ENCODE peak calls at places on chromosome 21, in seven cellular contexts. Q is skeletal muscle cell, W is mucosa of descending colon, R is hepatocyte, P is OCI-LY7, V is GM23248, O is choroid plexus epithelial cell. Z is an unnamed sample.

GRCh38 chr21:18603246-18603645 is 199.7 kb upstream of the TMPRSS15 start:
- DNase-seq in Q (no peak), V (no peak), W (no peak), O (no peak), R (no peak), P (no peak), Z (no peak)

GRCh38 chr21:38346286-38346685 is 89.5 kb downstream of the KCNJ15 start:
- DNase-seq in P (no peak), W (no peak), Q (no peak), O (no peak), V (no peak), R (no peak), Z (no peak)

GRCh38 chr21:43919283-43919682 is 54.3 kb downstream of the AGPAT3 start:
- DNase-seq in Q (no peak), O (no peak), P (no peak), V (no peak), W (no peak), R (no peak), Z (no peak)

GRCh38 chr21:37220981-37221664 is 46.0 kb downstream of the VPS26C start:
- DNase-seq in V (peak), W (peak), R (peak), Q (peak), P (peak), O (peak), Z (peak)

GRCh38 chr21:9756677-9757076 is 764.7 kb upstream of the TPTE start:
- DNase-seq in R (no peak), O (no peak), W (no peak), P (no peak), Q (no peak), V (no peak), Z (no peak)

GRCh38 chr21:20649231-20649630 is 349.0 kb upstream of the NCAM2 start:
- DNase-seq in Q (no peak), P (no peak), V (no peak), O (no peak), W (no peak), R (no peak), Z (no peak)

GRCh38 chr21:24045373-24045772 is 1561.9 kb downstream of the MRPL39 start:
- DNase-seq in R (no peak), P (no peak), V (no peak), Q (no peak), W (no peak), O (no peak), Z (no peak)

GRCh38 chr21:40976198-40977114 is 129.5 kb upstream of the DSCAM start:
- DNase-seq in Q (no peak), V (no peak), R (peak), P (no peak), W (no peak), O (no peak), Z (no peak)

GRCh38 chr21:37986751-37987399 is 70.6 kb upstream of the KCNJ6 start:
- DNase-seq in O (no peak), W (peak), R (no peak), Q (no peak), V (no peak), P (no peak), Z (no peak)

GRCh38 chr21:44854664-44855446 is 18.6 kb downstream of the PTTG1IP start:
- DNase-seq in O (no peak), V (no peak), P (no peak), R (no peak), W (no peak), Q (no peak), Z (no peak)

GRCh38 chr21:39353295-39353694 is 4.4 kb upstream of the HMGN1 start:
- DNase-seq in P (no peak), O (peak), W (no peak), R (no peak), V (peak), Q (no peak), Z (peak)

DNA sequence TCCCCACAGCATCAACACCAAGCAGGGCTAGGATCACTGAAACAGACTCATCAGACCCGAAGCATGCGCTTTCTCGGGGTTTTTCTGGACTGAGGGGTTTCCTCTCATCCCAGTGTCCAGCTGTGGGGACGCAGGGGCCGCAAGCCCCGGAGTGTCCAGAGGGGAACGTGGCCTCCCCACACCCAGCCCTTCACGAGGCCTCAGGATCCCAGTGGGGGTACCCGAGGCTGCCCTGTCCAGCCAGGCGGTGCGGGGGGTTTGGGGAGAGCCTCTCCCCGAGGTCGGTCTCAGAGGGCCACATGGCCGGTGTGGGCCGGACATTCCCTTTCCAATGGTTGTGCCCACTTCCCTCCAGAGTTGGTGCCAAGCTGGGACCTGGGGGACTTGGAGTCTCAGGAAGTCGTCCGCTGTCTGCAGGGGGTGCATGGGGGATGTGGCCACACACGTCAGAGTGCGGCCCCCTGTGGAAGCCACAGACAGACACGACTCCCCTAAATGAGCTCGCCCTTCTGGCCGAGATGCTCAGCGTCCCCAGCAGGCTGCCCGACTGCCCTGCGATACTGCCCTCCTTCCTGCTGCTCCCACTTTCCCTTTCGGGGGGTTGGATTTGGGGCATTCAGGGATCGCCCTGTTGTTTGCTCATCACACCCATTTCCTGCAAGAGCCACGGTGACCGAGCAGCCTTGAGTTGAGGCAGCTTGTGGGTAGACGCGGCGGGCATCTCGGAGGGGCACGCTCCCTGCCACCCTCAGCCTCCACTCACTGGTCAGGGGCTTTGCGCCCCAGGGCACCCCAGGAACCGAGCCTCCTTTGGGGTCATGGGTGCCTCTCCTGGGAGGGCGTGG is 4.1 kb downstream of the COL6A1 start:
- DNase-seq in P (no peak), V (peak), Q (no peak), O (no peak), R (no peak), W (no peak), Z (no peak)
- H3K4me3 ChIP-seq in P (no peak), V (no peak), Q (peak), O (no peak), R (no peak), W (no peak), Z (no peak)

GRCh38 chr21:36060159-36060921 is at the start of gene SETD4:
- DNase-seq in V (peak), W (peak), O (peak), Q (peak), R (peak), P (peak), Z (peak)

GRCh38 chr21:36064085-36064460 is 3.7 kb upstream of the SETD4 start:
- DNase-seq in V (no peak), P (no peak), Q (no peak), O (no peak), R (no peak), W (no peak), Z (no peak)

GRCh38 chr21:36059823-36060158 is 535 bp downstream of the SETD4 start:
- DNase-seq in O (no peak), Q (no peak), R (peak), W (no peak), P (no peak), V (peak), Z (no peak)

GRCh38 chr21:36063375-36064084 is 3.2 kb upstream of the SETD4 start:
- DNase-seq in W (no peak), V (no peak), R (no peak), P (no peak), Q (no peak), O (no peak), Z (no peak)

DNA sequence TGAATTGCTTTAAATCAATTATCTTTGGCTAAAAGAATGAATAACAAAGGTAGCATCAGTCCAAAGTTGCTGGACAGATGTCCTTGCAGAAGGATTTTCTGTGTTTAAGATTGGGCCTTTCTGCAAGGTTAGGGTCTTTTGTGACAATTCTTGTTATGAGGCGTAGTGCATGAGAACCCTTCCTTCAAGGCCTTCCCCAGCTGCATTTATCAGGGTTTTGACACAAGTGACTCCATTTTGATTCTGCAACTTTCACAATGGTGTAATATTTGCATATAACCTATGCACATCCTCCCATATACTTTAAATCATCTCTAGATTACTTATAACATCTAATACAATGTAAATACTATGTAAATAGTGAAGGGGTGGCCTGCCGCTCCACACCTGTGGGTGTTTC is 1.1 kb upstream of the SETD4 start:
- DNase-seq in Q (no peak), O (no peak), V (no peak), P (no peak), W (no peak), R (no peak), Z (no peak)
- H3K4me3 ChIP-seq in Q (no peak), O (no peak), V (no peak), P (no peak), W (no peak), R (peak), Z (no peak)

GRCh38 chr21:46185717-46186116 is 1.5 kb upstream of the SPATC1L start:
- DNase-seq in V (no peak), O (no peak), W (no peak), R (no peak), Q (no peak), P (no peak), Z (no peak)
- H3K4me3 ChIP-seq in V (no peak), O (no peak), W (no peak), R (no peak), Q (no peak), P (no peak), Z (no peak)

GRCh38 chr21:33229776-33230517 is at the start of gene IFNAR2:
- DNase-seq in O (peak), R (peak), Q (no peak), W (peak), P (peak), V (peak), Z (peak)

GRCh38 chr21:33231526-33231925 is 1.8 kb downstream of the IFNAR2 start:
- DNase-seq in W (no peak), P (no peak), Q (no peak), R (no peak), V (no peak), O (no peak), Z (no peak)

GRCh38 chr21:33228455-33228854 is 1.3 kb upstream of the IFNAR2 start:
- DNase-seq in V (no peak), O (no peak), R (no peak), Q (no peak), P (no peak), W (peak), Z (no peak)

GRCh38 chr21:33230518-33231324 is 983 bp downstream of the IFNAR2 start:
- DNase-seq in V (peak), O (peak), P (peak), Q (no peak), R (peak), W (peak), Z (peak)

DNA sequence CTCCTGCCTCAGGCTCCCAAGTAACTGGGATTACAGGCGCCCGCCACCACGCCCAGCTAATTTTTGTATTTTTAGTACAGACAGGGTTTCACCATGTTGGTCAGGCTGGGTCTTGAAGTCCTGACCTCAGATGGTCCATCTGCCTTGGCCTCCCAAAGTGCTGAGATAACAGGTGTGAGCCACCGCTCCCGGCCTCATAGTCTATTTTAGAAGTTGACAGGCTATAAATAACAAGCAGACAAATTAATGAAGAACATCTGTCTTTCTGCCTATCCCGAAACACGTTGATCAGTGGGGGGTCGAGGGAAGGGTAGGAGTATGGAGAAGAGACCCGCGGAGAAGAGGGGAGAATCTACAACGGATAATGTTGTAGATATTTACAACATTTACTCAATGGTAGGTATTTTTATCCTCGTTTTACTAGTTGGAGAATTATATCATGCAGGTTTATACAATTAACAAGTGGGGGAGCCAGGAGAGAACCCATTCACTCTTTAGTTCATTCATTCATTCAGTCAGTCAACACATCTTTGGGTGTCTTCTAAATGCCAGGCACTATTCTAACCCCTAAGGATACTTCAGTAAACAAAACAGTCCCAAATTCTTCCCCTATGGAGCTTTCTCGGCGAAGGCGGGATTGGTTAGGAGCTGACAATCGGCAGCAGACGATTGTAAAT is 501 bp upstream of the IFNAR2 start:
- DNase-seq in R (no peak), W (no peak), P (no peak), Q (no peak), O (no peak), V (no peak), Z (no peak)
- H3K4me3 ChIP-seq in R (peak), W (no peak), P (peak), Q (peak), O (peak), V (peak), Z (peak)

GRCh38 chr21:33894736-33895288 is 20.8 kb downstream of the ATP5PO start:
- DNase-seq in R (peak), W (peak), O (peak), P (peak), Q (peak), V (peak), Z (peak)
- H3K4me3 ChIP-seq in R (peak), W (no peak), O (peak), P (no peak), Q (peak), V (peak), Z (peak)